ENCODE peak calls at places on chromosomes 2 and 18, in nine cellular contexts. U is CD8-positive, alpha-beta T cell; X is sigmoid colon; Z is epithelial cell of esophagus; S is lower lobe of right lung; K is AG10803; N is A549; E is HFF-Myc; I is ovary. V is an unnamed sample.

GRCh38 chr2:226799211-226799975 is at the start of gene IRS1:
- DNase-seq in U (peak; percentile 36), X (peak; percentile 91), Z (peak; percentile 78), S (peak; percentile 73), K (peak; percentile 81), N (no peak), E (no peak), I (peak; percentile 91), V (peak; percentile 70)

GRCh38 chr2:230209422-230210051 is 10.2 kb downstream of the SP110 start:
- DNase-seq in U (no peak), X (no peak), Z (no peak), S (no peak), K (no peak), N (no peak), E (no peak), I (no peak), V (no peak)

GRCh38 chr2:66686768-66687167 is 251.8 kb downstream of the MEIS1 start:
- DNase-seq in U (no peak), X (no peak), Z (peak; percentile 67), S (no peak), K (peak; percentile 19), N (no peak), E (no peak), I (no peak), V (no peak)

GRCh38 chr2:20104900-20105545 is 53.6 kb upstream of the LAPTM4A start:
- DNase-seq in U (no peak), X (no peak), Z (no peak), S (no peak), K (no peak), N (no peak), E (no peak), I (no peak), V (no peak)

GRCh38 chr2:233352141-233352842 is 2.0 kb upstream of the DGKD start:
- DNase-seq in U (no peak), X (no peak), Z (no peak), S (no peak), K (no peak), N (no peak), E (no peak), I (no peak), V (no peak)

GRCh38 chr18:8176554-8176953 is 432.7 kb upstream of the RAB12 start:
- DNase-seq in U (no peak), X (no peak), Z (no peak), S (no peak), K (no peak), N (no peak), E (no peak), I (no peak), V (no peak)

GRCh38 chr2:51490576-51491234 is 458.8 kb upstream of the NRXN1 start:
- DNase-seq in U (no peak), X (no peak), Z (no peak), S (no peak), K (no peak), N (no peak), E (no peak), I (no peak), V (no peak)

GRCh38 chr18:36580266-36580665 is 248.5 kb downstream of the TPGS2 start:
- DNase-seq in U (no peak), X (peak; percentile 76), Z (peak; percentile 54), S (no peak), K (peak; percentile 76), N (no peak), E (peak; percentile 31), I (peak; percentile 68), V (no peak)

GRCh38 chr2:37637985-37638384 is 33.5 kb downstream of the CDC42EP3 start:
- DNase-seq in U (no peak), X (no peak), Z (no peak), S (no peak), K (peak; percentile 84), N (no peak), E (no peak), I (no peak), V (no peak)

GRCh38 chr2:191318729-191319078 is 73.5 kb downstream of the MYO1B start:
- DNase-seq in U (no peak), X (no peak), Z (peak; percentile 81), S (no peak), K (peak; percentile 62), N (peak; percentile 13), E (peak; percentile 63), I (no peak), V (no peak)

GRCh38 chr2:234587341-234588053 is 90.6 kb upstream of the ARL4C start:
- DNase-seq in U (no peak), X (no peak), Z (no peak), S (no peak), K (peak; percentile 41), N (no peak), E (no peak), I (no peak), V (no peak)

GRCh38 chr18:62939433-62939832 is 224.1 kb downstream of the PHLPP1 start:
- DNase-seq in U (no peak), X (no peak), Z (no peak), S (no peak), K (no peak), N (no peak), E (no peak), I (no peak), V (no peak)

GRCh38 chr18:62939925-62940324 is 224.6 kb downstream of the PHLPP1 start:
- DNase-seq in U (no peak), X (no peak), Z (no peak), S (no peak), K (no peak), N (no peak), E (no peak), I (no peak), V (no peak)

GRCh38 chr18:62942578-62942977 is 227.2 kb downstream of the PHLPP1 start:
- DNase-seq in U (no peak), X (no peak), Z (peak; percentile 93), S (no peak), K (no peak), N (no peak), E (no peak), I (no peak), V (no peak)

GRCh38 chr18:62948788-62949187 is 233.4 kb downstream of the PHLPP1 start:
- DNase-seq in U (no peak), X (no peak), Z (no peak), S (no peak), K (no peak), N (no peak), E (no peak), I (no peak), V (no peak)

GRCh38 chr18:62944454-62944853 is 229.1 kb downstream of the PHLPP1 start:
- DNase-seq in U (no peak), X (no peak), Z (no peak), S (no peak), K (no peak), N (no peak), E (no peak), I (no peak), V (no peak)
- TF ChIP-seq CTCF in U (no peak), X (no peak), Z (no peak), S (no peak), K (no peak), N (no peak), E (no peak), I (no peak), V (no peak)

GRCh38 chr2:44295636-44296359 is 20.5 kb downstream of the SLC3A1 start:
- DNase-seq in U (no peak), X (no peak), Z (no peak), S (no peak), K (no peak), N (no peak), E (no peak), I (no peak), V (no peak)
- TF ChIP-seq CTCF in U (no peak), X (no peak), Z (no peak), S (no peak), K (peak; percentile 16), N (peak; percentile 24), E (peak; percentile 15), I (no peak), V (no peak)

DNA sequence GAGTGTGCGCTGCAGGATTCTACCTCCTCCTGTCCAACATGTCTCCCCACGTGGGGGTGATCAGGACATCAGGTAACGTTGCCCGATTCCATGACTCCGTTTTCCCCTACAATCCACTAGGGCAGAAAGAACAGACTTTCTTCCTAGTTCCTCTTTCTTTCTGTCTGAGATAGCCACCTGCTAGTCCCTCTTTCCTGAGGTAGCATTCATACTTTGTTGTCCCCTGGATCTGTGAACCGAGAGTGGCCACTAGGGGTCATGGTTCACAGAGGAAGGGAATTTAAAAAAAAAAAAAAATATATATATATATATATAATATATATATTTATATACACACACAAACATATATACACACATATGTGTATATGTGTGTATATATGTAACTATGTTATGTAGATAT is 210.0 kb upstream of the ZNF521 start:
- DNase-seq in U (no peak), X (no peak), Z (no peak), S (no peak), K (peak; percentile 31), N (peak; percentile 2), E (no peak), I (no peak), V (no peak)
- TF ChIP-seq CTCF in U (no peak), X (no peak), Z (no peak), S (peak; percentile 17), K (peak; percentile 53), N (no peak), E (peak; percentile 55), I (no peak), V (no peak)

GRCh38 chr2:217919204-217919603 is 83.6 kb downstream of the TNS1 start:
- DNase-seq in U (no peak), X (no peak), Z (no peak), S (peak; percentile 47), K (no peak), N (no peak), E (no peak), I (no peak), V (no peak)

GRCh38 chr2:217919781-217920351 is 82.9 kb downstream of the TNS1 start:
- DNase-seq in U (no peak), X (peak; percentile 95), Z (no peak), S (peak; percentile 50), K (peak; percentile 81), N (no peak), E (peak; percentile 77), I (peak; percentile 80), V (no peak)

GRCh38 chr2:217920879-217921603 is 81.8 kb downstream of the TNS1 start:
- DNase-seq in U (no peak), X (peak; percentile 91), Z (no peak), S (no peak), K (no peak), N (no peak), E (no peak), I (peak; percentile 80), V (no peak)

GRCh38 chr2:217916504-217917254 is 86.1 kb downstream of the TNS1 start:
- DNase-seq in U (no peak), X (peak; percentile 82), Z (no peak), S (peak; percentile 72), K (no peak), N (no peak), E (no peak), I (no peak), V (no peak)

DNA sequence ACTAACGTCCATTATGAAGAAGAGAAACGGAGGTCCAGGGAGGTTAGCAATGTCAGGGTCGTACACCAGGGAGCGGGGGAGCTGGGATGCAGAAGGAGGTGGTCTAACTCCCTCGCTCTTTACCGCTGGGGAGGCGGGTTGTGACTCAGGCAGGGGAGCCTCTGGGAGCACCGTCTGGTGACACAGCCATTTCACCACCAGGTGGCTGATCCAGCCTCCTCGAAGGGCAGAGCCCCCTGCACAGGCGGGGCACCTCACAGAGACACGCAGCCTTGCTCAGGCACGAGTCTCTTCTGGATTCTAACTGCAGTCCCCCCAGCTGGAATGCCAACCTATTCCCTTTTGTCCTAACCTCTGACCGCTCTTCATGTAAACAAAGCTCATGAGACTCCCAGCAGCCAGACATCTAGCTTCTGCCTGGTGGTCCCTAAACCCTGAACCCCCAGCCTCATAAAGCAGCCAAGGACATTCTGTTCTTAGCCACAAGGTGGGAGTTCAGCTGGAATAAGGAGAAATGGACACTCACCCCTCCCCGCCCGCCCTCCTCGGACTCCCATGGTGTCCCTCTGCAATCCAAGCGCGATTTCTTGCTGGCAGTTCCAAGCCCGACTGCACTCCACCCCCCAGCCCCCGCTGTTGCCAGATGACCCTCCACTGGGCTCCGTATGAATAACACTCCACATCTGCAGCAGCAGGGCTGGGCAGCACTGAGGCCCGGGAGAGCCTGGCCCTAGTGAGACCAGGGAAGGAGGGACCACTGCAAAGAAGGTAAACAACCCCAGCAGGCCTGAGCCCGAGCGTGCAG is 84.4 kb downstream of the TNS1 start:
- DNase-seq in U (no peak), X (peak; percentile 85), Z (no peak), S (no peak), K (no peak), N (peak; percentile 31), E (no peak), I (peak; percentile 90), V (no peak)
- TF ChIP-seq CTCF in U (no peak), X (no peak), Z (peak; percentile 14), S (no peak), K (peak; percentile 36), N (no peak), E (peak; percentile 17), I (no peak), V (peak; percentile 41)

V was measured in prostate gland.